ENCODE peak calls at places on chromosome 13, in seven cellular contexts. Y is ascending aorta, E is body of pancreas, V is heart left ventricle, J is tibial artery, W is right atrium auricular region, X is tibial nerve. M is an unnamed sample. For H3K36me3 and H3K9me3, the result is how much of the 10 kb centered on the place peaks cover.

GRCh38 chr13:71464673-71465072 is 402.3 kb downstream of the DACH1 start:
- DNase-seq in X (no peak), J (no peak), W (no peak), E (no peak), V (no peak), Y (no peak), M (no peak)

GRCh38 chr13:29855009-29855408 is 4.6 kb upstream of the UBL3 start:
- DNase-seq in V (no peak), W (no peak), Y (no peak), J (no peak), X (no peak), E (no peak), M (no peak)

GRCh38 chr13:45049478-45049877 is 60.1 kb downstream of the GPALPP1 start:
- DNase-seq in J (no peak), Y (no peak), X (no peak), W (no peak), V (no peak), E (no peak), M (no peak)

GRCh38 chr13:21176982-21177284 is 475 bp downstream of the MRPL57 start:
- DNase-seq in Y (no peak), X (no peak), V (no peak), E (no peak), W (no peak), J (no peak), M (no peak)

GRCh38 chr13:109778102-109778542 is 8.3 kb downstream of the IRS2 start:
- DNase-seq in V (no peak), E (no peak), X (no peak), W (no peak), Y (no peak), J (no peak), M (no peak)

GRCh38 chr13:44765076-44765475 is 188.9 kb upstream of the TSC22D1 start:
- DNase-seq in Y (no peak), W (no peak), E (peak), X (no peak), J (no peak), V (no peak), M (no peak)

GRCh38 chr13:33205804-33206221 is 79.7 kb downstream of the STARD13 start:
- DNase-seq in Y (no peak), V (no peak), W (no peak), X (no peak), E (peak), J (no peak), M (peak)

GRCh38 chr13:106569233-106570095 is 1.5 kb upstream of the ARGLU1 start:
- DNase-seq in X (no peak), J (no peak), W (no peak), Y (no peak), V (no peak), E (no peak), M (no peak)

GRCh38 chr13:69683921-69684663 is 423.5 kb upstream of the ATXN8OS start:
- DNase-seq in W (no peak), X (no peak), E (no peak), Y (no peak), V (no peak), J (no peak), M (no peak)

GRCh38 chr13:110015253-110015652 is 228.9 kb upstream of the IRS2 start:
- DNase-seq in V (no peak), X (no peak), J (no peak), W (no peak), E (peak), Y (no peak), M (no peak)

GRCh38 chr13:108322206-108322824 is 52.8 kb downstream of the TNFSF13B start:
- DNase-seq in Y (no peak), J (no peak), E (no peak), W (no peak), X (no peak), V (no peak), M (no peak)

DNA sequence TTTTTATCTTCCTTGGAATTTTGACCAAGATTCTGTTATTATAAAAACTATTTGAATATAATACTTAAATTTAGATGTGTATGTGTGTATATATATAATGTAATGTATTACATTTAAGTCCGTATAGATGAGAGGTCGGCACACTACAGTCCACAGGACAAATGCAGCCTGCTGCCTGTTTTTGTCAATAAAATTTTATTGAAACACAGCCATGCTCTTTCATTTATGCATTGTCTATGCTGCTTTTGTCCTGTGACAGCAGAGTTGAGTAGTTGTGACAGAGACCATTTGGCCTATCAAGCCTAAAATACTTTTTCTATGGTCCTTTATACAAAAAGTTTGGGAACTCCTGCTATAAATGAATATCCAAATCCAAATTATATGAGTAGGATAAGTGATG is 69.7 kb downstream of the PCCA start:
- DNase-seq in J (no peak), Y (no peak), X (no peak), W (no peak), V (no peak), E (no peak), M (no peak)
- H3K36me3 ChIP-seq in J (under half), Y (under half), X (under half), W (under half), V (under half), E (under half), M (under half)

GRCh38 chr13:95098916-95099315 is 202.3 kb downstream of the ABCC4 start:
- DNase-seq in X (no peak), W (no peak), E (no peak), V (no peak), J (no peak), Y (no peak), M (no peak)

GRCh38 chr13:95106562-95106961 is 194.7 kb downstream of the ABCC4 start:
- DNase-seq in W (no peak), Y (no peak), X (no peak), J (no peak), V (no peak), E (no peak), M (no peak)

GRCh38 chr13:95099541-95099940 is 201.7 kb downstream of the ABCC4 start:
- DNase-seq in W (no peak), E (no peak), V (no peak), J (no peak), X (no peak), Y (no peak), M (no peak)

DNA sequence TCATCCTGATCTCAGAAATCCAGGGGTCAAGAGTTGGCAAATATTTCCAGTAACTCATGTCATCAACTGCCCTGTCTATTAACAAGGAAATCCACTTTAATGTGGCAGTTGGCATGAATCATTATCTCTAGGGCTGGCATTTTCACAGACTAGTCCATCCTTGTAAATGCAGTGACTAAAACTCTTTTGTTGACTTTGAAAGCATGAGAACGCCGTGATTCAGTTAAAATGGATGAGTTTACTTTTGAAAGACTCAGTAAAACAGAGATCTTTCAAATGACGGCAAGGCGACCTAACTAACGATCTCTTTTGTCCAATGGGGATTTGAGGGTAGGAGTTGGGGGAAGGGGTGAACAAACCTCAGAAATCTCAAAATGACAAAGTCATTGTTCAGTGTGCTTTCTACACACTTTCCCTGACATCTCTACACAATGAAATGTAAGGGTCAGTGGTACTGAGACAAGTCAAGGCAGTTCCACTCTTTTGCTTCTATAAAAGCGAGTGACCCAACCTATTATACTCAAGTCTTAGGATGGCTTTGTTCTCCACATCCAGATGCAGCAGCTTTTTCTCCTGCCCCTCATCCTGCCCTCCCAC is 200.6 kb downstream of the ABCC4 start:
- DNase-seq in V (no peak), W (no peak), J (no peak), Y (no peak), E (no peak), X (no peak), M (no peak)
- H3K27ac ChIP-seq in V (no peak), W (no peak), J (no peak), Y (no peak), E (no peak), X (no peak), M (no peak)

DNA sequence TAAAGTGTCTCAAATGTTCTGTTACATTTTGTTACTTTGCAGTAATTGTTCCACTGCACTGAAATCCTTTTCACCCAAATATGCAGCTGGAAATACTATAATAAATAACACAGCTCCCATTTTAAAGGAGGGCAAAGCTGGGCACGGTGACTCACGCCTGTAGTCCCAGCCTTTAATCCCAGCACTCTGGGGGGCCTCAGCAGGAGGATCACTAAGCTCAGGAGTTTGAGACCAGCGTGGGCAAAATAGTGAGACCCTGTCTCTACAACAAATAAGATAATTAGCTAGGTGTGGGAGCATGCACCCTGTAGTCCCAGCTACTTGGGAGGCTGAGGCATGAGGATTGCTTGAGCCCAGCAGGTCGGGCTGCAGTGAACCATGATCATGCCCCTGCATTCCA is 7.5 kb upstream of the UBAC2 start:
- DNase-seq in Y (no peak), V (no peak), W (peak), J (no peak), E (no peak), X (no peak), M (no peak)
- H3K9me3 ChIP-seq in Y (under half), V (under half), W (under half), J (under half), E (under half), X (under half), M (under half)

DNA sequence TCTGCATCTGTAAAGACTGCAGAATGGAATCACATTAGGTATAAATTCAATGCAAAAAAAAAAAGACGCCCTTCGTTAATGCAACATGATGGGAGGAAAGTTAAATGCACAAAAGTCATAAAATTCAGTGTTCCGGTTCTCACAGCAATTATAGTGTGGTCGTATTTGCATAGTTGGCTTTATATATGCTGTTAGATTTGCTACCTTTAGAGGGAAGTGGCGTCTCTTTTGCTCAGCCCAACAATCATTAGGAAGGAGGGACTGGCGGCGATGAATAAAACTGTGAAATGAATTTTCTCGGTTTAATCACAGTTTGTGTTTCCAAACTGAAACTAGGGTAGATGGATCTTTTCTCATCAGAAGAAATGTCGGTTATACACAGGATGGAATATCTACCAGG is 215.8 kb downstream of the TEX29 start:
- DNase-seq in J (no peak), Y (no peak), V (no peak), W (no peak), X (no peak), E (no peak), M (no peak)
- H3K36me3 ChIP-seq in J (under half), Y (under half), V (under half), W (under half), X (under half), E (under half), M (under half)

DNA sequence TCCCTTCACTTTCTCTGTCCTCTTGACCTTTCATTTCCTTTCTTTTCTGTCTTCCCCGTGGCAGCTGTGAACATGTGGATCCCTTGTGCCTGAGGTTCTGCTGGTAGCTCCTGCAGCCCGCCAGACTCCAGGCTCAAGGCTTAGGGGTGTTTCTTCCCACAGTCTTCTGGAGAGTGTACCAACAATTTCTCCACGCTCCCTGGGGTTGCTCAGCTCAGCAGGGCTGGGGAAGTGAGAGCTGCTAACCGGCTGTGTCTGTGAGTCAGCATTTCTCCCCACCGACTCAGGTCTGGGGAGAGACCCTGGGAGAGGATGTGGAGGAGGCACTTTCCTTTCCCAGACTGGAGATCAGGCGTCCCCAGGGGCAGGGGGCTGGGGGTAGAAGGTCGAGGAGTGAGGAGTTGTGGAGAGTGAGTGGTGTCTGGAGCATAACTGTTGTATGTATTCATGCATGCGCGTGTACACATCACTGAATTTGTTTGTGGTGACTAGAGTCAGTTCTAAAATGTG is 193.6 kb downstream of the KCNRG start:
- DNase-seq in W (peak), V (peak), X (no peak), Y (peak), E (peak), J (peak), M (peak)
- H3K27ac ChIP-seq in W (peak), V (peak), X (peak), Y (no peak), E (no peak), J (no peak), M (peak)

GRCh38 chr13:41150058-41150457 is 17.5 kb upstream of the KBTBD6 start:
- DNase-seq in J (no peak), E (no peak), Y (no peak), X (no peak), V (no peak), W (no peak), M (no peak)
- H3K9me3 ChIP-seq in J (under half), E (under half), Y (under half), X (under half), V (half or more), W (under half), M (under half)

GRCh38 chr13:112558696-112559418 is 29.1 kb downstream of the TUBGCP3 start:
- DNase-seq in W (no peak), E (no peak), J (no peak), V (no peak), Y (no peak), X (no peak), M (no peak)

GRCh38 chr13:112561478-112561877 is 26.5 kb downstream of the TUBGCP3 start:
- DNase-seq in W (no peak), X (no peak), J (no peak), V (no peak), Y (no peak), E (no peak), M (no peak)

GRCh38 chr13:112554214-112554850 is 33.6 kb downstream of the TUBGCP3 start:
- DNase-seq in E (no peak), X (no peak), W (no peak), V (no peak), J (no peak), Y (no peak), M (no peak)

GRCh38 chr13:112562254-112562653 is 25.7 kb downstream of the TUBGCP3 start:
- DNase-seq in W (no peak), X (no peak), Y (no peak), V (no peak), E (no peak), J (no peak), M (peak)

DNA sequence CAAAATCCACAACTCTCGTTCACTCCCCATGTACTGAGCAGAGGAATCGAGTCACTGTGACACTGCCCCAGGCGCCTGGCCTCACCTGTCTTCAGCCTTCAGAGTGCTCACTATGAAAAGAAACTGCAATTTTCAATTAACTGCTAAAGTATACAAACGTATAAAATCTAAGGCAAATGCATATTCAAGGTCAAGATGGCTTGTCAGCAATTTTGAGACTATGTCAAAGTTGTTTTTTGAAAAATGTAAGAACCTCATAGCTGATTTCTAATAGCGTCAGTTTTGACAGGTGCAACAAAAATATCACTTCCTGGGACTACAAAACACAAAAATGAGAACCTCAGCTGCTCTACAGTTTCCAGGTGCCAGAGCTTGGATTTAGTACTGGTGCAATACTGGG is 31.4 kb downstream of the TUBGCP3 start:
- DNase-seq in X (no peak), V (no peak), E (no peak), Y (no peak), J (no peak), W (no peak), M (no peak)
- H3K36me3 ChIP-seq in X (half or more), V (under half), E (under half), Y (half or more), J (half or more), W (half or more), M (half or more)

DNA sequence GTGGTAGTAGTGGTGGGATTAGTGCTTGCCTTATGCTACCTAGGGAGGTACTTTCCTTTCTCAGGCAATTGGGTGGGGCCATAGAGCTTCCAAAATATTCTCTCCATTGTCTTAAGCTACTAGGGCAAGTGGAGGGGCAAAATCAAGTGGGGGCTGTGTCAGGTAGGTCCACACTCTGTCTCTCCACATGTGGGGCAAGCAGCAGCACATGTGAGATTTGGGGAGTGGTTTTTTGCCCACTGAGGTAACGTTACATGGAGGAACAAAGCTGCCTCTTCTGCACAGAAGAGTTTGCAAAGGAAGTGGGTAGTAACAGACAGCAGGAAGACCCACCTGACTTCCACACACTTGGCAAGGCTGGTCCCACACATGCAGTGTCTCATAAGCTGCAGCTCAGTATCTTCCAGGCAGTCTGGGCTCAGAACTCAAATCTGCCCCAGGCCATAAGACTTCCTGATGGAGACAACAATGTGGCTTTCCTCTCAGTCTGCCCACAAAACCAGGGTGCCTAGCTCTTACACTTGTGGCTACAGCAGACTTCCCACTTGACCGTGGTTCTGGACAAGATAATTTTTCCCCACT is 1581.5 kb upstream of the PCDH20 start:
- DNase-seq in Y (no peak), E (no peak), X (no peak), V (no peak), W (no peak), J (no peak), M (no peak)
- H3K27ac ChIP-seq in Y (no peak), E (no peak), X (no peak), V (no peak), W (no peak), J (no peak), M (no peak)

M was measured in SJCRH30.